ENCODE peak calls at places on chromosomes 13 and 19, in four cellular contexts. One of them, this sample, is unnamed.

GRCh38 chr19:28864577-28865042 is 348.3 kb downstream of the UQCRFS1 start:
- DNase-seq in H7: no peak
- DNase-seq in NCI-H1092 treated with DMSO at 0.1 percent for 48 hours: peak; percentile 65
- DNase-seq in heart left ventricle: peak; percentile 84
- DNase-seq in this sample: no peak

GRCh38 chr19:3748965-3749364 is 12.5 kb downstream of the APBA3 start:
- DNase-seq in H7: no peak
- DNase-seq in NCI-H1092 treated with DMSO at 0.1 percent for 48 hours: no peak
- DNase-seq in heart left ventricle: no peak
- DNase-seq in this sample: no peak

GRCh38 chr19:11480927-11481776 is at the start of gene ELAVL3:
- DNase-seq in H7: peak; percentile 95
- DNase-seq in NCI-H1092 treated with DMSO at 0.1 percent for 48 hours: peak; percentile 71
- DNase-seq in heart left ventricle: no peak
- DNase-seq in this sample: no peak

GRCh38 chr19:11227201-11227886 is 12.1 kb upstream of the ANGPTL8 start:
- DNase-seq in H7: peak; percentile 97
- DNase-seq in NCI-H1092 treated with DMSO at 0.1 percent for 48 hours: no peak
- DNase-seq in heart left ventricle: no peak
- DNase-seq in this sample: no peak

GRCh38 chr19:1239796-1240737 is 1.5 kb upstream of the ATP5F1D start:
- DNase-seq in H7: peak; percentile 100
- DNase-seq in NCI-H1092 treated with DMSO at 0.1 percent for 48 hours: peak; percentile 83
- DNase-seq in heart left ventricle: peak; percentile 91
- DNase-seq in this sample: peak; percentile 93

GRCh38 chr19:755063-755462 is 4.2 kb downstream of the MISP start:
- DNase-seq in H7: no peak
- DNase-seq in NCI-H1092 treated with DMSO at 0.1 percent for 48 hours: no peak
- DNase-seq in heart left ventricle: no peak
- DNase-seq in this sample: no peak

GRCh38 chr13:113034451-113035208 is 65.6 kb downstream of the MCF2L start:
- DNase-seq in H7: peak; percentile 93
- DNase-seq in NCI-H1092 treated with DMSO at 0.1 percent for 48 hours: no peak
- DNase-seq in heart left ventricle: peak; percentile 41
- DNase-seq in this sample: no peak

GRCh38 chr19:34353546-34353945 is 11.4 kb upstream of the GPI start:
- DNase-seq in H7: no peak
- DNase-seq in NCI-H1092 treated with DMSO at 0.1 percent for 48 hours: no peak
- DNase-seq in heart left ventricle: no peak
- DNase-seq in this sample: no peak

GRCh38 chr19:47780215-47780551 is 1.7 kb downstream of the SELENOW start:
- DNase-seq in H7: no peak
- DNase-seq in NCI-H1092 treated with DMSO at 0.1 percent for 48 hours: no peak
- DNase-seq in heart left ventricle: no peak
- DNase-seq in this sample: no peak

GRCh38 chr19:3785938-3786824 is at the start of gene MATK:
- DNase-seq in H7: peak; percentile 91
- DNase-seq in NCI-H1092 treated with DMSO at 0.1 percent for 48 hours: no peak
- DNase-seq in heart left ventricle: no peak
- DNase-seq in this sample: no peak

GRCh38 chr19:49155830-49156346 is 692 bp upstream of the HRC start:
- DNase-seq in H7: peak; percentile 49
- DNase-seq in NCI-H1092 treated with DMSO at 0.1 percent for 48 hours: no peak
- DNase-seq in heart left ventricle: peak; percentile 77
- DNase-seq in this sample: peak; percentile 87

GRCh38 chr13:61463027-61463426 is 47.4 kb upstream of the PCDH20 start:
- DNase-seq in H7: no peak
- DNase-seq in NCI-H1092 treated with DMSO at 0.1 percent for 48 hours: peak; percentile 10
- DNase-seq in heart left ventricle: no peak
- DNase-seq in this sample: no peak

GRCh38 chr19:18057557-18057956 is 29.2 kb downstream of the IL12RB1 start:
- DNase-seq in H7: no peak
- DNase-seq in NCI-H1092 treated with DMSO at 0.1 percent for 48 hours: no peak
- DNase-seq in heart left ventricle: peak; percentile 54
- DNase-seq in this sample: no peak

This sample was measured in cardiac septum.